ENCODE peak calls at places on chromosome 12, in seven cellular contexts. Z is PC-3, K is body of pancreas, X is ovary, T is adrenal gland, R is IMR-90, Q is cardiac muscle cell. W is an unnamed sample.

GRCh38 chr12:459430-460258 is at the start of gene B4GALNT3:
- DNase-seq in R (no peak), Q (peak; percentile 36), T (peak; percentile 82), K (peak; percentile 67), X (peak; percentile 56), Z (peak; percentile 34), W (no peak)

GRCh38 chr12:95151406-95151805 is 65.9 kb downstream of the FGD6 start:
- DNase-seq in T (no peak), Z (no peak), X (no peak), K (no peak), Q (no peak), R (no peak), W (no peak)

GRCh38 chr12:101010881-101011280 is 199.2 kb downstream of the SLC5A8 start:
- DNase-seq in R (no peak), T (peak; percentile 76), Q (no peak), K (no peak), Z (no peak), X (no peak), W (no peak)

GRCh38 chr12:46702581-46703344 is 123.0 kb downstream of the SLC38A4 start:
- DNase-seq in X (no peak), K (no peak), R (peak; percentile 38), T (no peak), Q (peak; percentile 65), Z (no peak), W (no peak)

GRCh38 chr12:65826513-65827171 is 2.4 kb downstream of the HMGA2 start:
- DNase-seq in Z (peak; percentile 77), X (no peak), Q (peak; percentile 59), T (no peak), K (no peak), R (peak; percentile 67), W (no peak)

GRCh38 chr12:96503971-96504370 is 14.6 kb downstream of the CFAP54 start:
- DNase-seq in X (no peak), Q (peak; percentile 44), Z (no peak), K (no peak), R (peak; percentile 64), T (no peak), W (no peak)

GRCh38 chr12:105659355-105660075 is 329.0 kb downstream of the C12orf75 start:
- DNase-seq in Q (no peak), R (no peak), K (no peak), T (no peak), Z (peak; percentile 32), X (peak; percentile 21), W (peak; percentile 14)

GRCh38 chr12:104456950-104457745 is 400 bp downstream of the CHST11 start:
- DNase-seq in T (peak; percentile 80), X (peak; percentile 66), Z (peak; percentile 86), R (peak; percentile 61), Q (peak; percentile 80), K (peak; percentile 65), W (no peak)

GRCh38 chr12:44677724-44678123 is 198.4 kb downstream of the NELL2 start:
- DNase-seq in R (no peak), Z (no peak), X (no peak), T (no peak), K (no peak), Q (no peak), W (no peak)

GRCh38 chr12:56007892-56008471 is 10.9 kb downstream of the SUOX start:
- DNase-seq in K (no peak), X (no peak), Z (peak; percentile 10), R (no peak), Q (peak; percentile 28), T (peak; percentile 44), W (no peak)

GRCh38 chr12:66775941-66776340 is 97.1 kb upstream of the GRIP1 start:
- DNase-seq in K (no peak), Z (peak; percentile 64), T (no peak), X (no peak), R (no peak), Q (no peak), W (no peak)

GRCh38 chr12:52347546-52348510 is 19.5 kb downstream of the KRT85 start:
- DNase-seq in Z (no peak), R (no peak), K (no peak), X (no peak), Q (no peak), T (no peak), W (no peak)

GRCh38 chr12:68641138-68641537 is 30.4 kb downstream of the RAP1B start:
- DNase-seq in Q (no peak), R (no peak), Z (no peak), T (no peak), X (no peak), K (no peak), W (no peak)

GRCh38 chr12:62813031-62813829 is 121.7 kb downstream of the PPM1H start:
- DNase-seq in Z (no peak), X (peak; percentile 51), K (peak; percentile 66), R (peak; percentile 68), T (peak; percentile 46), Q (peak; percentile 87), W (no peak)

GRCh38 chr12:34306133-34306830 is 284.0 kb downstream of the ALG10 start:
- DNase-seq in Q (no peak), X (no peak), K (no peak), T (no peak), R (no peak), Z (no peak), W (no peak)

GRCh38 chr12:32139064-32139421 is 32.4 kb downstream of the BICD1 start:
- DNase-seq in T (no peak), Q (peak; percentile 66), Z (no peak), X (no peak), K (no peak), R (peak; percentile 66), W (no peak)

GRCh38 chr12:90499793-90500192 is 455.2 kb downstream of the CCER1 start:
- DNase-seq in Z (peak; percentile 27), K (no peak), R (no peak), X (no peak), Q (no peak), T (no peak), W (no peak)

GRCh38 chr12:48972213-48973021 is 882 bp upstream of the WNT10B start:
- DNase-seq in X (no peak), K (no peak), Z (no peak), R (peak; percentile 41), T (no peak), Q (no peak), W (no peak)

GRCh38 chr12:38648813-38649212 is 256.6 kb downstream of the CPNE8 start:
- DNase-seq in Q (no peak), K (no peak), X (no peak), T (no peak), Z (no peak), R (no peak), W (no peak)

GRCh38 chr12:26496170-26496569 is 300.8 kb downstream of the SSPN start:
- DNase-seq in X (no peak), Z (no peak), R (no peak), K (no peak), Q (peak; percentile 34), T (no peak), W (no peak)

GRCh38 chr12:806116-806805 is 53.9 kb downstream of the WNK1 start:
- DNase-seq in T (no peak), X (no peak), Q (peak; percentile 86), R (peak; percentile 50), K (no peak), Z (no peak), W (no peak)

GRCh38 chr12:68786929-68787328 is 21.0 kb upstream of the MDM2 start:
- DNase-seq in K (no peak), R (no peak), X (no peak), Q (no peak), Z (no peak), T (no peak), W (no peak)

GRCh38 chr12:81542621-81543020 is 216.5 kb downstream of the PPFIA2 start:
- DNase-seq in K (no peak), Z (no peak), X (no peak), T (no peak), Q (no peak), R (no peak), W (no peak)

GRCh38 chr12:81542065-81542464 is 217.1 kb downstream of the PPFIA2 start:
- DNase-seq in T (no peak), X (no peak), Q (no peak), K (no peak), Z (no peak), R (no peak), W (no peak)

GRCh38 chr12:81543621-81544139 is 215.5 kb downstream of the PPFIA2 start:
- DNase-seq in Z (no peak), Q (no peak), X (no peak), T (no peak), K (no peak), R (no peak), W (no peak)

DNA sequence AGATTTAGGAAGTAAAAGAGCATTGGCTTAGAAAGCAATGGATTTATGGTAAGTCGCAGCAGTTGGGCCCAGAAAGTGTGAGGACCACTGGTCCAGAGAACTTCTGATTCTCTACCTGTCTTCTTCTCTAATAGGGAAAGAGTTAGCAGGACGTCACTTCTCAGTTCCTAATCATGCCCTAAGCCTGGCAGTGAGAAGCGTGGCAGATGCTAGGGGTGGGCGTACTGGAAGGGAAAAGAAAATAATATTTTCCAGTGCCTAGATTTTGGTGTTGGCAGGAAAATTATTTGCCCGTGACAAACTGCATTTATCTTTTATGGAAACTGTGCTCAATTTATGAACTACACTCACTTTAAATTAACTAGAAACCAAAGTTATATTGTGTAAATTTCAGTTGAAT is 212.3 kb downstream of the PPFIA2 start:
- DNase-seq in T (no peak), K (no peak), R (no peak), X (no peak), Z (no peak), Q (no peak), W (no peak)
- H3K36me3 ChIP-seq in T (no peaks in the 10 kb centered on the region), K (no peaks in the 10 kb centered on the region), R (no peaks in the 10 kb centered on the region), X (no peaks in the 10 kb centered on the region), Z (no peaks in the 10 kb centered on the region), Q (no peaks in the 10 kb centered on the region), W (no peaks in the 10 kb centered on the region)

DNA sequence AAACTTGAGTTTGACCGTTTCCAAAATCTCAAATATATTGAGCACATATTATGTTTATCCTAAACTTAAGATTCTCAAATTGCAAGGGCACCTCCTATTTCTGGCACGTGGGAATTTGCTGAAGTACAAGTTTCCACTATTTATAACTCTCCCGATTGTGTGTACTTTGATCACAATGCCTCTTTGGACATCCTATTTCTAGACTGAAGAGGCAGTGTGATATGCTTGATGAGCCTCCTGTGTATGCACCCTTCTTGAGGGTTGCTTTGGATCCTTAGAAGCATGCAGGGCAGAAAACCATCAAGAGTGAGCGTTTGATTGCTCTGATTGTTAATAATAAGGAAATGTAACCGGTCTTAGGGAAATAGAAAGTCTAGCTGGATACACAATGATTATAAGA is 218.9 kb upstream of the RBM19 start:
- DNase-seq in Z (no peak), K (no peak), T (no peak), Q (no peak), X (no peak), R (no peak), W (no peak)
- H3K4me3 ChIP-seq in Z (no peak overlapping the region), K (no peak overlapping the region), T (no peak overlapping the region), Q (no peak overlapping the region), X (no peak overlapping the region), R (no peak overlapping the region), W (no peak overlapping the region)

DNA sequence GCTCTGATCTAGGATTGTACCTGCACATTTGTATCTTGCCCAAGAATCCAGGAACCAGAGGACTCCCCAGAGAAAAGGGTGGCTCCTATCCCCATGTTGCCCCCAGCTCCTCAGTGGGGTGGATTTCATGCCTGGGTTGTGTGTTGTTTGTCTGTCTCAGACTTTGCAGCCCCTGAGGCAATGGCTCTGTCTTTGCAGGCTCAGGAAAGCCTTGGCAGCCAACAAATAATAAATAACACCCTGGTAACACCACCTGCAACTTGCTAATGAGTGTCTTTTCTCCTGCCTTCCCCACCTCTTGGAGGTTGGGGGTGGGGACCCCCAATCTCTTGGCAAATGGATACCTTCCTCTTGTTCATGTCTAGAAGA is 65.2 kb upstream of the CISTR start:
- DNase-seq in T (no peak), Z (no peak), X (no peak), Q (no peak), K (no peak), R (no peak), W (no peak)
- H3K27me3 ChIP-seq in T (peaks cover 42% of the 10 kb centered on the region), Z (no peaks in the 10 kb centered on the region), X (no peaks in the 10 kb centered on the region), Q (peaks cover 53% of the 10 kb centered on the region), K (no peaks in the 10 kb centered on the region), R (peaks cover 47% of the 10 kb centered on the region), W (peaks cover 11% of the 10 kb centered on the region)

GRCh38 chr12:57872362-57872761 is 25.8 kb upstream of the CTDSP2 start:
- DNase-seq in K (no peak), R (no peak), X (no peak), T (no peak), Z (no peak), Q (no peak), W (no peak)
- H3K36me3 ChIP-seq in K (no peaks in the 10 kb centered on the region), R (no peaks in the 10 kb centered on the region), X (no peaks in the 10 kb centered on the region), T (no peaks in the 10 kb centered on the region), Z (no peaks in the 10 kb centered on the region), Q (no peaks in the 10 kb centered on the region), W (no peaks in the 10 kb centered on the region)

W was measured in kidney epithelial cell.